ENCODE peak calls at places on chromosomes 13 and 19, in six cellular contexts. C is left ventricle myocardium inferior, Y is brain microvascular endothelial cell, K is uterus, M is astrocyte, A is ovary. O is an unnamed sample.
A peak's percentile ranks its signal among the peaks of the same experiment; 100 is the strongest.

GRCh38 chr19:54106716-54107115 is 4.1 kb downstream of the NDUFA3 start:
- DNase-seq in C (peak; percentile 12), Y (no peak), K (no peak), M (no peak), A (no peak), O (no peak)

GRCh38 chr13:24389506-24389905 is 80.1 kb downstream of the C1QTNF9 start:
- DNase-seq in C (no peak), Y (no peak), K (no peak), M (no peak), A (no peak), O (no peak)

GRCh38 chr19:5038631-5039271 is 69.8 kb downstream of the KDM4B start:
- DNase-seq in C (no peak), Y (no peak), K (no peak), M (no peak), A (no peak), O (no peak)

GRCh38 chr13:110471156-110471832 is 90.2 kb downstream of the RAB20 start:
- DNase-seq in C (no peak), Y (no peak), K (no peak), M (no peak), A (no peak), O (no peak)

GRCh38 chr19:5927439-5927821 is 13.4 kb downstream of the CAPS start:
- DNase-seq in C (no peak), Y (no peak), K (no peak), M (no peak), A (no peak), O (no peak)

GRCh38 chr13:21124853-21125252 is 51.5 kb downstream of the SKA3 start:
- DNase-seq in C (no peak), Y (peak; percentile 10), K (no peak), M (peak; percentile 51), A (no peak), O (no peak)

GRCh38 chr13:75621147-75621546 is 15.0 kb upstream of the LMO7 start:
- DNase-seq in C (no peak), Y (peak; percentile 24), K (no peak), M (peak; percentile 79), A (no peak), O (no peak)

GRCh38 chr19:49103331-49104085 is 10.7 kb upstream of the LIN7B start:
- DNase-seq in C (no peak), Y (no peak), K (no peak), M (no peak), A (no peak), O (no peak)

GRCh38 chr13:22061371-22061805 is 390.5 kb downstream of the FGF9 start:
- DNase-seq in C (no peak), Y (no peak), K (no peak), M (no peak), A (no peak), O (no peak)

GRCh38 chr13:48246097-48246496 is 13.1 kb downstream of the ITM2B start:
- DNase-seq in C (no peak), Y (no peak), K (no peak), M (no peak), A (no peak), O (no peak)

GRCh38 chr19:5896365-5897076 is 7.1 kb downstream of the NDUFA11 start:
- DNase-seq in C (no peak), Y (no peak), K (no peak), M (no peak), A (no peak), O (no peak)

GRCh38 chr13:34413538-34414210 is 528.4 kb upstream of the NBEA start:
- DNase-seq in C (no peak), Y (no peak), K (no peak), M (peak; percentile 33), A (no peak), O (no peak)

GRCh38 chr13:60612593-60612992 is 215.6 kb downstream of the TDRD3 start:
- DNase-seq in C (no peak), Y (no peak), K (no peak), M (no peak), A (no peak), O (no peak)

GRCh38 chr19:1050989-1051788 is 11.3 kb downstream of the ABCA7 start:
- DNase-seq in C (no peak), Y (no peak), K (no peak), M (no peak), A (no peak), O (no peak)

GRCh38 chr13:27960362-27961226 is 8.5 kb downstream of the CDX2 start:
- DNase-seq in C (peak; percentile 35), Y (peak; percentile 34), K (no peak), M (no peak), A (no peak), O (peak; percentile 22)

GRCh38 chr19:5287066-5287465 is 53.5 kb downstream of the PTPRS start:
- DNase-seq in C (no peak), Y (no peak), K (no peak), M (no peak), A (no peak), O (no peak)

GRCh38 chr13:41791056-41791455 is 169.9 kb downstream of the VWA8 start:
- DNase-seq in C (no peak), Y (no peak), K (no peak), M (no peak), A (no peak), O (no peak)

GRCh38 chr13:109155301-109155761 is 525.9 kb downstream of the MYO16 start:
- DNase-seq in C (no peak), Y (peak; percentile 89), K (no peak), M (peak; percentile 98), A (no peak), O (no peak)

GRCh38 chr13:31909889-31910551 is 121.6 kb upstream of the FRY start:
- DNase-seq in C (no peak), Y (peak; percentile 31), K (peak; percentile 49), M (peak; percentile 23), A (peak; percentile 63), O (peak; percentile 26)

GRCh38 chr13:101449971-101450748 is 2.3 kb upstream of the ITGBL1 start:
- DNase-seq in C (no peak), Y (peak; percentile 62), K (no peak), M (peak; percentile 95), A (no peak), O (no peak)

GRCh38 chr13:30301827-30302226 is 5.5 kb downstream of the KATNAL1 start:
- DNase-seq in C (no peak), Y (peak; percentile 32), K (no peak), M (no peak), A (no peak), O (no peak)

GRCh38 chr19:48614436-48615144 is at the start of gene FAM83E:
- DNase-seq in C (no peak), Y (no peak), K (no peak), M (no peak), A (no peak), O (no peak)

GRCh38 chr13:26983533-26984315 is 187.9 kb downstream of the USP12 start:
- DNase-seq in C (no peak), Y (no peak), K (no peak), M (peak; percentile 22), A (no peak), O (no peak)

GRCh38 chr13:25722893-25723292 is 328.9 kb downstream of the SHISA2 start:
- DNase-seq in C (no peak), Y (no peak), K (no peak), M (no peak), A (no peak), O (no peak)

GRCh38 chr13:105774739-105775460 is 760.6 kb downstream of the EFNB2 start:
- DNase-seq in C (no peak), Y (no peak), K (no peak), M (peak; percentile 93), A (no peak), O (no peak)

GRCh38 chr19:2805261-2805900 is 14.3 kb upstream of the ZNF554 start:
- DNase-seq in C (no peak), Y (no peak), K (no peak), M (no peak), A (no peak), O (no peak)

GRCh38 chr13:65615506-65615905 is 1614.6 kb downstream of the PCDH9 start:
- DNase-seq in C (no peak), Y (no peak), K (no peak), M (no peak), A (no peak), O (no peak)

GRCh38 chr13:29994911-29995601 is 144.6 kb upstream of the UBL3 start:
- DNase-seq in C (no peak), Y (no peak), K (peak; percentile 79), M (no peak), A (no peak), O (no peak)

GRCh38 chr13:94249512-94249911 is 230.0 kb downstream of the DCT start:
- DNase-seq in C (no peak), Y (peak; percentile 92), K (no peak), M (peak; percentile 93), A (no peak), O (no peak)

DNA sequence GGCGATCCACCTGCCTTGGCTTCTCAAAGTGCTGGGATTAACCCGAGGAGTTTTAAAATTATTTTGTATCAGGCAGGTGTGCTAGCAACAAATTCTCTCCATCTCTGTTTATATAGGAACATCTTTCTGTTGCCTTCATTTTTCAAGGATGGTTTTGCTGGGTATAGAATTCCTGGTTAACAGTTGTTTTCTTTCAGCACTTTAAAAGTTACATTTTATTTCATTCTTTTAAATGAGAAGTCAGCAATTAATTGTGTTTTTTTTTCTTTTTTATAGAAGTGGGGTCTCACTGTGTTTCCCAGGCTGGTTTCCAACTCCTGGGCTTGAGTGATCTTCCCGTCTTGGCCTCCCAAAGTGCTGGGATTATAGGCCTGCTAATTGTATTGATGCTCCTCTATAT is 44.0 kb downstream of the DPF1 start:
- DNase-seq in C (no peak), Y (no peak), K (no peak), M (no peak), A (no peak), O (no peak)
- H3K4me3 ChIP-seq in C (no peak overlapping the region), Y (no peak overlapping the region), K (no peak overlapping the region), M (no peak overlapping the region), A (no peak overlapping the region), O (no peak overlapping the region)

DNA sequence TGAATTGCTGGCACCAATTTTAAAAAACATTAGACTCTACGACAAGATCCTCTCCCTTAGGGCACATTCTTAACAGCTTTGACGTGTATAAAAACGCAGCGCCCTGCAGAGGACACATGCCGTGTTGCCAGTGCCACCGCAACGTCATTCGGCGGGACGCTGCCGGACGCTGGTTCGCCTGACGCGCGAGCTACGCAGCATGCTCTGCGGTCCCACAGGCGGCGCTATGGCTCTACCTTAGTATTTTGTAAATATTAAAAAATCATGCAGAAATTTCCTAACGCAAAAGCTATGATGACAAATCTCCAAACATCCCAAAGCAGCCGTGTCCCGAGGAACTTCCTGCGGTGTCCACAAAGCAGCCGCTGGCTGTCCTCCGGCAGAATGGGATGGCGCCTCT is 4.2 kb upstream of the ADPRHL1 start:
- DNase-seq in C (no peak), Y (no peak), K (no peak), M (no peak), A (no peak), O (no peak)
- H3K4me3 ChIP-seq in C (no peak overlapping the region), Y (no peak overlapping the region), K (no peak overlapping the region), M (no peak overlapping the region), A (no peak overlapping the region), O (no peak overlapping the region)

GRCh38 chr19:13742756-13743155 is 21.6 kb upstream of the MRI1 start:
- DNase-seq in C (no peak), Y (no peak), K (no peak), M (no peak), A (no peak), O (no peak)
- H3K4me3 ChIP-seq in C (no peak overlapping the region), Y (no peak overlapping the region), K (no peak overlapping the region), M (no peak overlapping the region), A (no peak overlapping the region), O (no peak overlapping the region)

GRCh38 chr19:15433519-15434069 is 14.8 kb upstream of the AKAP8L start:
- DNase-seq in C (no peak), Y (no peak), K (no peak), M (no peak), A (no peak), O (no peak)
- H3K4me3 ChIP-seq in C (peak overlapping the region; percentile 95), Y (peak overlapping the region; percentile 82), K (peak overlapping the region; percentile 56), M (no peak overlapping the region), A (peak overlapping the region; percentile 52), O (peak overlapping the region; percentile 60)

O was measured in LNCaP clone FGC.